ENCODE peak calls at places on chromosomes 16 and 17, in six cellular contexts. J is H1, P is GM12878, N is GM12891, D is K562, V is HepG2. Y is an unnamed sample.

GRCh38 chr16:82043680-82044584 is 8.9 kb downstream of the HSD17B2 start:
- DNase-seq in V (no peak), J (no peak), P (no peak), N (no peak), D (no peak), Y (no peak)

GRCh38 chr16:27179500-27180072 is 23.7 kb upstream of the KDM8 start:
- DNase-seq in J (peak), V (peak), D (peak), P (peak), N (peak), Y (peak)

GRCh38 chr16:59192551-59193199 is 458.6 kb upstream of the GOT2 start:
- DNase-seq in V (peak), N (no peak), J (no peak), D (peak), P (no peak), Y (no peak)

GRCh38 chr16:89711601-89712475 is 8.9 kb downstream of the VPS9D1 start:
- DNase-seq in N (peak), J (no peak), V (no peak), P (no peak), D (peak), Y (peak)

GRCh38 chr17:79294459-79295071 is 219.9 kb downstream of the ENGASE start:
- DNase-seq in D (peak), J (peak), N (no peak), V (peak), P (no peak), Y (no peak)

GRCh38 chr16:67236551-67237395 is 9.8 kb downstream of the TMEM208 start:
- DNase-seq in D (peak), J (peak), N (peak), V (peak), P (no peak), Y (peak)

GRCh38 chr17:49061524-49061943 is 64.3 kb downstream of the IGF2BP1 start:
- DNase-seq in P (no peak), J (no peak), N (no peak), D (no peak), V (no peak), Y (no peak)

GRCh38 chr16:71894229-71894920 is 956 bp upstream of the IST1 start:
- DNase-seq in V (peak), N (no peak), J (peak), P (no peak), D (peak), Y (no peak)

GRCh38 chr16:5551909-5552308 is 454.3 kb upstream of the EEF2KMT start:
- DNase-seq in D (no peak), N (no peak), V (no peak), J (no peak), P (no peak), Y (no peak)

GRCh38 chr16:49015189-49015540 is 266.5 kb downstream of the CBLN1 start:
- DNase-seq in V (no peak), J (no peak), N (no peak), P (no peak), D (no peak), Y (no peak)

GRCh38 chr16:16042076-16042475 is 92.7 kb downstream of the ABCC1 start:
- DNase-seq in P (no peak), J (no peak), V (no peak), D (no peak), N (no peak), Y (no peak)

GRCh38 chr16:22621571-22622148 is 111.0 kb downstream of the NPIPB5 start:
- DNase-seq in P (no peak), V (no peak), N (no peak), D (no peak), J (no peak), Y (no peak)

DNA sequence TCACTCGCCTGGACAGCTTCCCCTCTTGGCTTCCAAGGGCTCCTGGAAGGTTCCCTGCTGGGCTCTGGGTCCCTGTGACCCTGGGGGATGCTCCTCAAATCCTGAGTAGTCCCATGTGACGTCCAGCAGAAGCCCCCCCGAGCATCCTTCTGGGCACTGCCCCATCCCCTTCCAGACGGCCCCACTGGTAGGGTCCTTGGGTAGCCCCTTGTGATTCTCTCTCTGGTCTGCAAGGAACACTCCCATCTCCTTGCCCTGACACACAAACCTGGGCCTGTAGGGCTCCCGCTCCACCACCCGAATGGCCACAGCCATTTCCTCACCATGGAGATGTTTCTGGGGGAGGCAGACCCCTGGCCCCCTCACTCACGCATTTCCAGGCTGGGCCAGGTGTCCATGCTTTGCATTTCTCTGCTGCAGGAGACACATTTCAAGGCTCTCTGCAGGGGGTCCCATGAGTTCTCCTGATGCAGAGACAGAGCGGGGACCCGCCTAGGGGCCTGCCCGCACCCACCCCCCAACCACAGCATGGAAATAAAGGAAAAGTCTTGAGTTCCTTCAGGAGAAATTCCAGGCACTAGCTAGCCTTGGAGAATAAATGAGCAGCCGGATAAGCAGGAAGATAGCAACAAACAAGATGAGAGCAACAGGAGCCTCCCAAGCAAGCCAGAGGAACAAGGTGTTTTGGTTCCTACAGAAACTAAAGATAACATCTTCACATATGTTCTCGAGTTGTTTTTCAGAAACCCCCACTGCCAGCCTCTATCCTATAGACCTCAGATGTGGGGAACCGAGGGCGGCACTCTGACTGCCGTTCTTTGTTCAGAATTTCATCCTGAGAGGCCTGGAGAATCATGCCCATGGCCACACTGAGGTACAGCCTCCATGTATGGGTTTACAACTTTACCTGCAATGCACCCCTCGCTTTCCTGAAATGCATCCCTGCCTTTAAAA is 128.8 kb downstream of the MGAT5B start:
- DNase-seq in D (no peak), P (no peak), N (no peak), J (no peak), V (no peak), Y (no peak)
- TF ChIP-seq POLR2A in D (no peak), P (no peak), N (no peak), J (no peak), V (no peak), Y (no peak)

DNA sequence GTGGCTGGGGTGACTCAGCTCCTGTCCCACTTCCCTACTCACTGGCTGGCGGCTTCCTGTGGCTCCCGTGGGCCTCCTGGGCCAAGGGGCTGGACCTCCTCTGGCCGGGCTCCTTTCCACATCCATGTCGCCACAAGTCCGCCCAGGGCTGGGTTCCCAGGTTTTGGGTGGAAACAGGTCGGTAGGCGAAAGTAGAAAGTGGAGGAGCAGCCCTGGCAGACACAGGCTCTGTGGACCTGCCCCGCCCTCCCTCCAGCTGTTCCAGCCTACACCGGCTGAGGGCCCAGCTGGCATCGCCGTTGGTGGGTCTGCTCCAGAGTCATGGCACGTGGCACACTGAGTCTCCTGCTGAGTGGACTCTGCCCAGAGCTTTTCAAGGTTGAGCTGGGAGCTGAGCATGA is 28.7 kb downstream of the GSE1 start:
- DNase-seq in N (no peak), P (no peak), V (no peak), J (no peak), D (no peak), Y (no peak)
- TF ChIP-seq TAF1 in N (no peak), P (no peak), V (no peak), J (no peak), D (no peak), Y (no peak)

GRCh38 chr16:9165601-9166220 is 74.3 kb downstream of the HAPSTR1 start:
- DNase-seq in V (no peak), P (no peak), J (no peak), D (no peak), N (no peak), Y (no peak)
- TF ChIP-seq POLR2A in V (no peak), P (no peak), J (no peak), D (no peak), N (no peak), Y (no peak)

GRCh38 chr16:83969771-83970429 is 1.9 kb downstream of the NECAB2 start:
- DNase-seq in D (no peak), N (no peak), V (no peak), P (no peak), J (no peak), Y (no peak)
- TF ChIP-seq TAF1 in D (no peak), N (no peak), V (no peak), P (no peak), J (no peak), Y (no peak)

DNA sequence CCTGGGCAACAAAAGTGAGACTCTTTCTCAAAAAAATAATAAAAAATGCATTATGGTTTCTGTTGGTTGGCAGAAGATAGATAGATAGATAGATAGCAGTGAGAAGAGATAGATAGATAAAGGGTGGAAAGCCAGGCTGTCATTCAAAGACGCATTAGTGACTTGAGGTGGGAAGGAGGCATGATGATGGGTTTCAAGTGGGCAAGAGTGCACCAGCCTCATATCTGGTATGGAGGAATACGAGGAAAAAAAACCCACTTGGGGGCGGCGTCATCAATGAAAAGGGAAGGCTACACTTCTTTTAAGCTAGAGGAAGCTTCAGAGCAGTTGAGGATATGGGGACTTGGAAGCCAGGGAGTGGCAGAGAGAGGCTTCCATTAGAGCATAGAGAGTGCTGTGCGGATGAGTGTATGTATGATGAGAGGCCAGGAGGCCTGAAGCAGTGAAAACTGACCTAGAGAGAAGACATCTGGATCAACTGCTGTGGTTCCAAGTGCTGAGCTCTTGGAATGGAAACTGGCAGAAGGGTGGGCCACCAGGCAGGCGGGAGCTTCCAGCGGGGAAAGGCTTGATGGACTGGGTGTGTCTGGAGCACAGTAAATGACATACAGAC is 31.8 kb downstream of the CEP95 start:
- DNase-seq in N (no peak), J (no peak), P (no peak), D (no peak), V (no peak), Y (no peak)
- TF ChIP-seq POLR2A in N (no peak), J (no peak), P (peak), D (peak), V (no peak), Y (peak)

GRCh38 chr17:75345514-75346167 is 56.4 kb upstream of the SLC25A19 start:
- DNase-seq in J (no peak), P (peak), V (no peak), N (no peak), D (peak), Y (peak)
- TF ChIP-seq TAF1 in J (no peak), P (peak), V (no peak), N (no peak), D (no peak), Y (no peak)

DNA sequence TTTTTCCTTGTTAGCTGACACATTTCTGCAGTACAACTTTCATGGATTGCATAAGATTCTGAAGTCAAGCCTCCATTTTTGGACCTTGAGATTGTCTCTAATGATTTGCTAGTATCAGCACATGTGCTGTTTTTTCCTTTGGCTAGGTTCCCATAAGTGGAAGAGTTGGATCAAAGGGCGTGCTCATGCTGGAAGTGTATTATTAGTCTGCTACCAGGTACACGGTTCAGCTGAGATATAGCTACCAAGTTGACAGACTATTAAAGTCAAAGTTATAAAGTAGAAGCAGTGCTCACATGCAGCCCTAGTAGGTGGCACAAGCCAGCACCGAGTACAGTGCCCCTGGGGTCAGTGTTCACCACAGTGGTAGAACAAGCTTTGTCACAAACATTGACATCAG is 3.2 kb downstream of the FAHD1 start:
- DNase-seq in P (no peak), J (no peak), N (no peak), D (no peak), V (peak), Y (no peak)
- TF ChIP-seq POLR2A in P (no peak), J (no peak), N (no peak), D (no peak), V (no peak), Y (no peak)

GRCh38 chr17:62986549-62986948 is 20.5 kb downstream of the TANC2 start:
- DNase-seq in D (no peak), P (no peak), N (no peak), J (no peak), V (no peak), Y (no peak)
- TF ChIP-seq TAF1 in D (no peak), P (no peak), N (no peak), J (no peak), V (no peak), Y (no peak)

DNA sequence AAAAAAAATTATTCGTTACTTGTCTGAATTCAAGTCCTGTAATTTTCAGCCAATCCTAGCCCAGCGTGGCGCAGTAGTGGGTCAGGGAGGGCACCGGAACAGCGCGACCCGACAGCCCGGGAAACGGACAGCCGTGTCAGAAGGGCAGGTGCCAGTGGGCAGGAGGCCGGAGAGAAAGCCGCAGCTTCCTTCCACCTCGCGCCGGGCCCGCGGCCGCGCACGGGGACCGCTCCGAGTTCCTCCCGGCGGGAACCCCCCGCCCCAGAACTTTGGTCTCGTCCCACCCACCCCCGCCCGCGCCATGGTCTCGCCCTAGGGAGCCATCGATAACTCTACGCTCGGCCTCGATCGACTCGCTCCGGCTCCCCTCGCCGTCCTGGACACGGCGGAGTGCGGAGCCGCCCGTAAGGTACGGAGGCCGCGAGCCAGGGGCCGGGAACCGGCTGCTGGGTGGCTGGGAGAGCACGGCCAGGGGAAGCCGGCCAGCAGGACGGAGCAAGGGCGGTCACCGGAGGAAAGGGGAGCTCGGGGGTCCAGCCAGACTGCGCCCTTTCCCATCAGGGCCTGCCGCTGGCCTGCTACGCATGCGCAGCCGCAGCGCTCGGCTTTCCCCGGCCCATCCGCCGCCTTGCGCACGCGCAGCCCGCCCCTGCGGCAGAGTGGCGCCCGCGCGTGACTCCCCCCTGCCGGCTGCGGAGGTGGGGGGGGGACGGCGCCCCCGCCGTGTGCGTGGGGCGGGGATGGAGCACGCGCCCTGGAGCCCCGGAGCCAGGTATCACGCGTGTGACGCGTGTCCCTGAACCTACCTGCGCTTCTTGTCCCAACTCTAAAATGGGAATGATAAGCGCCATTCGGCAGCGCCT is at the start of gene MLST8:
- DNase-seq in V (peak), N (peak), J (no peak), P (peak), D (peak), Y (peak)
- TF ChIP-seq POLR2A in V (peak), N (peak), J (no peak), P (peak), D (peak), Y (peak)